ENCODE peak calls at places on chromosomes 4 and X, in nine cellular contexts. Z, M, P, E, K, G, C, L and S are unnamed samples.

GRCh38 chr4:34972189-34972588 is 1272.1 kb downstream of the ARAP2 start:
- DNase-seq in L (no peak), K (no peak), P (no peak), C (no peak), G (no peak), E (no peak), Z (no peak), M (no peak), S (no peak)

GRCh38 chr4:72846280-72847111 is 223.0 kb downstream of the COX18 start:
- DNase-seq in K (peak), C (no peak), Z (no peak), M (no peak), P (peak), G (no peak), E (peak), L (no peak), S (no peak)

GRCh38 chr4:75968084-75968483 is 22.7 kb downstream of the SDAD1 start:
- DNase-seq in K (no peak), L (no peak), E (no peak), Z (no peak), M (no peak), P (no peak), G (no peak), C (no peak), S (no peak)

GRCh38 chr4:89889289-89889688 is 5.4 kb upstream of the MMRN1 start:
- DNase-seq in P (no peak), G (no peak), Z (no peak), M (no peak), C (no peak), L (no peak), E (no peak), K (no peak), S (no peak)

GRCh38 chrX:17944833-17945497 is 83.9 kb upstream of the RAI2 start:
- DNase-seq in L (no peak), M (no peak), E (peak), G (peak), K (peak), P (peak), C (peak), Z (peak), S (no peak)

GRCh38 chrX:106281383-106281782 is 113.3 kb downstream of the PWWP3B start:
- DNase-seq in G (no peak), P (no peak), K (no peak), Z (no peak), L (no peak), E (no peak), C (no peak), M (no peak), S (no peak)

GRCh38 chr4:52201705-52202104 is 150.6 kb downstream of the SPATA18 start:
- DNase-seq in E (no peak), L (no peak), C (no peak), G (no peak), P (no peak), Z (no peak), M (no peak), K (peak), S (no peak)

GRCh38 chr4:127400736-127401346 is 231.9 kb upstream of the INTU start:
- DNase-seq in P (peak), E (peak), C (peak), G (peak), M (peak), L (peak), K (peak), Z (peak), S (peak)

GRCh38 chrX:130165181-130165702 is 399 bp downstream of the AIFM1 start:
- DNase-seq in P (peak), Z (peak), G (no peak), L (no peak), K (no peak), M (peak), C (peak), E (no peak), S (no peak)

GRCh38 chrX:119015407-119016242 is 41.2 kb downstream of the LONRF3 start:
- DNase-seq in K (no peak), M (peak), C (peak), E (peak), P (peak), Z (peak), L (peak), G (peak), S (peak)

GRCh38 chr4:98728433-98728832 is 70.0 kb upstream of the TSPAN5 start:
- DNase-seq in Z (peak), E (no peak), K (no peak), C (peak), M (peak), G (no peak), L (no peak), P (peak), S (no peak)

GRCh38 chr4:37827030-37827705 is 682 bp downstream of the PGM2 start:
- DNase-seq in E (no peak), L (no peak), P (peak), K (no peak), Z (peak), M (peak), G (no peak), C (peak), S (no peak)

GRCh38 chr4:121758896-121759568 is 5.9 kb downstream of the SMIM43 start:
- DNase-seq in G (no peak), P (peak), E (peak), C (peak), Z (peak), M (peak), L (no peak), K (no peak), S (no peak)

GRCh38 chr4:101229116-101229515 is 118.2 kb downstream of the PPP3CA start:
- DNase-seq in M (peak), G (no peak), C (peak), E (no peak), P (peak), L (no peak), K (no peak), Z (no peak), S (no peak)

GRCh38 chr4:185817403-185817818 is 5.4 kb upstream of the SORBS2 start:
- DNase-seq in L (no peak), P (no peak), E (no peak), G (no peak), K (no peak), M (no peak), Z (no peak), C (no peak), S (no peak)

GRCh38 chr4:125390126-125390525 is 75.4 kb downstream of the FAT4 start:
- DNase-seq in M (peak), C (peak), G (peak), L (no peak), P (peak), E (no peak), Z (peak), K (no peak), S (no peak)

GRCh38 chr4:94577136-94577535 is 125.4 kb downstream of the PDLIM5 start:
- DNase-seq in P (peak), L (peak), K (peak), C (peak), Z (peak), M (peak), G (no peak), E (no peak), S (no peak)

GRCh38 chr4:91958651-91959050 is 345.1 kb upstream of the GRID2 start:
- DNase-seq in Z (peak), P (peak), L (no peak), G (no peak), E (no peak), C (peak), K (peak), M (peak), S (no peak)

GRCh38 chr4:84962102-84962501 is 4.4 kb downstream of the WDFY3 start:
- DNase-seq in L (no peak), K (no peak), P (no peak), C (no peak), Z (no peak), M (no peak), G (no peak), E (no peak), S (no peak)

GRCh38 chr4:52015366-52015765 is 4.8 kb downstream of the LRRC66 start:
- DNase-seq in E (no peak), L (no peak), M (peak), K (peak), G (no peak), P (peak), Z (no peak), C (peak), S (no peak)

GRCh38 chr4:154743683-154744340 is at the start of gene LRAT:
- DNase-seq in Z (peak), E (peak), P (no peak), C (no peak), G (no peak), L (no peak), K (peak), M (no peak), S (no peak)

GRCh38 chrX:71609095-71609750 is 9.1 kb downstream of the CXCR3 start:
- DNase-seq in E (no peak), G (no peak), K (no peak), Z (no peak), L (no peak), M (no peak), C (no peak), P (no peak), S (no peak)

GRCh38 chr4:154491731-154492249 is at the start of gene DCHS2:
- DNase-seq in P (no peak), Z (no peak), M (no peak), L (peak), K (peak), C (no peak), G (no peak), E (no peak), S (no peak)

GRCh38 chrX:40671126-40671525 is 23.8 kb upstream of the CXorf38 start:
- DNase-seq in Z (no peak), C (peak), G (no peak), K (no peak), L (no peak), P (no peak), M (peak), E (no peak), S (no peak)

GRCh38 chr4:150217192-150217591 is 138.9 kb downstream of the DCLK2 start:
- DNase-seq in M (peak), E (peak), G (no peak), P (peak), C (peak), K (peak), Z (peak), L (no peak), S (no peak)

GRCh38 chr4:75895744-75896314 is 6.4 kb downstream of the PPEF2 start:
- DNase-seq in E (peak), C (peak), M (peak), Z (peak), K (peak), G (peak), L (no peak), P (peak), S (peak)

GRCh38 chr4:141020801-141021261 is 112.4 kb downstream of the RNF150 start:
- DNase-seq in C (peak), K (no peak), Z (peak), M (peak), L (no peak), P (peak), E (no peak), G (no peak), S (no peak)

GRCh38 chrX:42585842-42586621 is 191.9 kb downstream of the PPP1R2C start:
- DNase-seq in E (no peak), P (no peak), C (no peak), L (no peak), M (no peak), G (no peak), Z (no peak), K (no peak), S (no peak)

GRCh38 chrX:38937926-38938325 is 136.7 kb downstream of the MID1IP1 start:
- DNase-seq in P (no peak), E (no peak), G (no peak), M (no peak), K (no peak), L (no peak), Z (no peak), C (no peak), S (no peak)

GRCh38 chrX:80266287-80266686 is 154.0 kb upstream of the TENT5D start:
- DNase-seq in L (no peak), M (no peak), C (no peak), E (no peak), Z (no peak), P (no peak), K (no peak), G (no peak), S (no peak)

DNA sequence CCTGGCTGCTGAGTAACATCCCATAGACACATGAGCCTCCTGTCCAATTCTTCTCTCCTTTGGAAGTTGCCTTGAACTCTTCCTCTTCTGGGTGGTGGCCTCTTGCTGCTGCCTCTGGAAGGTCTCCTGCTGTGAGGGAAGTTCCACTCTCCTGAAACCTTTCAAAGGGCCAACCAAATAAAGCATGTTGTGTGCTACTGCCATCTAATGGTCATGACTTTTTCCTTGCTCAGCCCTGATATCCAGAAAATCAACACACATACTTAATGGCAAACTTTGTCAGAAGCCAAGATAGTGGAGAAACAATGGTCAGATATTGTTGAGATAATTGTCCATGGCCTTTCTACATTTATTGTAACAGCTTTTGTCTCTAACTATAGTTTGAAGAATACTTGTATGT is 19.1 kb upstream of the ZXDA start:
- DNase-seq in K (peak), Z (peak), E (peak), C (peak), L (no peak), P (peak), M (peak), G (no peak), S (no peak)
- TF ChIP-seq CTCF in K (peak), Z (peak), E (peak), C (peak), L (no peak), P (peak), M (peak), G (peak), S (peak)

GRCh38 chr4:173191623-173192041 is 23.0 kb downstream of the GALNT7 start:
- DNase-seq in K (no peak), L (no peak), G (no peak), C (peak), P (peak), Z (peak), E (peak), M (no peak), S (no peak)

GRCh38 chr4:173195708-173196107 is 27.1 kb downstream of the GALNT7 start:
- DNase-seq in P (no peak), K (no peak), M (no peak), L (no peak), C (no peak), Z (no peak), E (no peak), G (no peak), S (no peak)

GRCh38 chr4:173195132-173195531 is 26.5 kb downstream of the GALNT7 start:
- DNase-seq in E (no peak), K (no peak), M (no peak), P (no peak), Z (no peak), L (no peak), G (no peak), C (no peak), S (no peak)

GRCh38 chr4:173192375-173193162 is 24.0 kb downstream of the GALNT7 start:
- DNase-seq in L (no peak), C (no peak), E (peak), G (no peak), M (no peak), Z (no peak), K (no peak), P (no peak), S (no peak)

GRCh38 chr4:173194175-173194574 is 25.6 kb downstream of the GALNT7 start:
- DNase-seq in C (no peak), L (no peak), E (no peak), G (no peak), Z (no peak), P (no peak), K (no peak), M (no peak), S (no peak)
- H3K4me3 ChIP-seq in C (no peak), L (no peak), E (no peak), G (no peak), Z (no peak), P (no peak), K (no peak), M (no peak), S (no peak)

GRCh38 chr4:2536193-2537010 is at the start of gene FAM193A:
- DNase-seq in M (peak), G (peak), K (peak), L (peak), Z (peak), C (peak), P (peak), E (peak), S (peak)
- TF ChIP-seq CTCF in M (no peak), G (no peak), K (no peak), L (peak), Z (no peak), C (no peak), P (no peak), E (no peak), S (no peak)

GRCh38 chr4:138841341-138841740 is 174.2 kb upstream of the NOCT start:
- DNase-seq in G (no peak), M (no peak), P (no peak), C (no peak), K (no peak), E (no peak), L (no peak), Z (no peak), S (no peak)
- H3K4me3 ChIP-seq in G (no peak), M (no peak), P (no peak), C (no peak), K (no peak), E (no peak), L (no peak), Z (no peak), S (no peak)

GRCh38 chrX:14050704-14051103 is 21.0 kb upstream of the GEMIN8 start:
- DNase-seq in G (no peak), L (no peak), M (no peak), C (peak), P (no peak), E (no peak), K (no peak), Z (peak), S (no peak)

GRCh38 chrX:14056201-14056600 is 26.5 kb upstream of the GEMIN8 start:
- DNase-seq in C (peak), K (peak), M (peak), E (no peak), Z (no peak), P (peak), L (no peak), G (no peak), S (no peak)

GRCh38 chrX:14051416-14051815 is 21.7 kb upstream of the GEMIN8 start:
- DNase-seq in G (no peak), E (peak), Z (peak), P (no peak), L (no peak), M (no peak), K (no peak), C (no peak), S (no peak)
- TF ChIP-seq CTCF in G (peak), E (peak), Z (no peak), P (no peak), L (no peak), M (no peak), K (no peak), C (no peak), S (no peak)